ENCODE peak calls at places on chromosomes 6 and 20, in eight cellular contexts. I, Y, M, B, E, G, A and X are unnamed samples.

GRCh38 chr20:9590189-9590588 is 75.8 kb downstream of the LAMP5 start:
- DNase-seq in I (no peak), Y (no peak), M (peak), B (no peak), E (no peak), G (no peak), A (no peak), X (no peak)

GRCh38 chr20:20317195-20318113 is 50.5 kb upstream of the INSM1 start:
- DNase-seq in I (no peak), Y (no peak), M (no peak), B (no peak), E (no peak), G (peak), A (no peak), X (no peak)

GRCh38 chr6:160015778-160016684 is 47.1 kb downstream of the IGF2R start:
- DNase-seq in I (no peak), Y (no peak), M (no peak), B (no peak), E (no peak), G (no peak), A (no peak), X (no peak)

GRCh38 chr20:461254-462198 is 807 bp downstream of the TBC1D20 start:
- DNase-seq in I (peak), Y (no peak), M (peak), B (no peak), E (no peak), G (no peak), A (no peak), X (peak)

GRCh38 chr20:3472105-3472504 is 1.3 kb downstream of the ATRN start:
- DNase-seq in I (peak), Y (no peak), M (no peak), B (no peak), E (no peak), G (no peak), A (peak), X (no peak)

GRCh38 chr6:157657754-157658153 is 165.3 kb upstream of the SNX9 start:
- DNase-seq in I (no peak), Y (no peak), M (no peak), B (no peak), E (no peak), G (no peak), A (no peak), X (no peak)

GRCh38 chr6:106560966-106561740 is 68.1 kb downstream of the RTN4IP1 start:
- DNase-seq in I (no peak), Y (no peak), M (no peak), B (no peak), E (no peak), G (no peak), A (no peak), X (no peak)

GRCh38 chr20:63318391-63319163 is 25.6 kb downstream of the COL20A1 start:
- DNase-seq in I (no peak), Y (no peak), M (no peak), B (no peak), E (no peak), G (no peak), A (no peak), X (no peak)

GRCh38 chr6:144066745-144067484 is 28.5 kb downstream of the SF3B5 start:
- DNase-seq in I (no peak), Y (no peak), M (no peak), B (no peak), E (no peak), G (peak), A (no peak), X (no peak)

GRCh38 chr6:35069262-35069661 is 71.9 kb downstream of the TCP11 start:
- DNase-seq in I (no peak), Y (no peak), M (no peak), B (no peak), E (no peak), G (no peak), A (no peak), X (no peak)

GRCh38 chr20:11703119-11703518 is 214.6 kb upstream of the BTBD3 start:
- DNase-seq in I (no peak), Y (no peak), M (no peak), B (no peak), E (no peak), G (no peak), A (no peak), X (no peak)
- H3K4me2 ChIP-seq in I (no peak), Y (no peak), M (no peak), B (no peak), E (no peak), G (no peak), A (no peak), X (no peak)

DNA sequence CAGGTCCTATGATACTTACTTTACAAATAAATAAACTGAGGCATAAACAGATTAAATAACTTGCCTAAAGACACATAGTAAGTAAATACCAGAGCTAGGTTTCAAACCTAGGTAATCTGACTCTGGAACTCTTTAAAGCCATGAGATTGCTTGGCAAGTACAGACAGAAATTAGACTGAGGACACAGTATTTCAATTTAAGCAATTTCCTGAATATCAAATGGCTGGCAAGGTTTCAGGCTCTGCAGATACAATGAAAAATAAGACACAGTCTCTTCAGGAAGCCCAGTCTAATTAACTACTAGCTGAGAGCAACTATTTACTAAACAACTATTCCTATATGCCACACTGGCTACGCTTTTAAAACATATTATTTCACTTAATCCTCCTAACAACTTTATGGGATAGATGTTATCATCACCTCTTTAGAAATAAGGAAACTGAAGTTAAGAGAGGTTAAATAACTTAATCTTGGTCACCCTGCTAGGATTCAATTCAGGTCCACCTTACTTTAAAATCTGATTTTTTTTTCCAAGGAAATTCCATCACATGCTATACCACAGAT is 4.3 kb downstream of the TRPC4AP start:
- DNase-seq in I (no peak), Y (no peak), M (peak), B (no peak), E (no peak), G (no peak), A (no peak), X (no peak)
- TF ChIP-seq MAX in I (no peak), Y (no peak), M (no peak), B (no peak), E (no peak), G (no peak), A (no peak), X (no peak)

GRCh38 chr6:45718901-45719300 is 296.8 kb downstream of the CLIC5 start:
- DNase-seq in I (no peak), Y (no peak), M (no peak), B (no peak), E (no peak), G (no peak), A (no peak), X (no peak)
- H3K4me2 ChIP-seq in I (no peak), Y (no peak), M (no peak), B (no peak), E (no peak), G (no peak), A (no peak), X (no peak)

GRCh38 chr6:9248125-9248524 is 812.8 kb upstream of the SLC35B3 start:
- DNase-seq in I (no peak), Y (no peak), M (no peak), B (no peak), E (no peak), G (no peak), A (no peak), X (no peak)
- TF ChIP-seq MAX in I (no peak), Y (no peak), M (no peak), B (no peak), E (no peak), G (no peak), A (no peak), X (no peak)

DNA sequence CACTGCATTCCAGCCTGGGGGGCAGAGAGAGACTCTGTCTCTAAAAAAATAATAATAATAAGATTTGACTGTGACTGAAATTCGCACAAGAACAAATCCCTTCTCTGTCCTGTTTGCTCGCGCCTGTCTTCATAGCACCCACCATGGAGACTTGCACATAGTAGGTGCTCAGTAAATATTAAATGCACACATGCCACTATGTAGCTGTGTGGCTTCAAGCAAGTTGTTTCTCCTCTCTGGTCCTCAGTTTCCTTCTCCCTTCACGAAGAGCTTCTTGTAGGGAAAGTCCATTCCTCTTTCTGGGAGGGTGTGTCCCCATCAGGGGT is 15.4 kb upstream of the PTGIS start:
- DNase-seq in I (no peak), Y (no peak), M (no peak), B (no peak), E (no peak), G (no peak), A (no peak), X (no peak)
- H3K4me2 ChIP-seq in I (no peak), Y (no peak), M (no peak), B (no peak), E (peak), G (no peak), A (peak), X (peak)